ENCODE peak calls at places on chromosome 16, in nine cellular contexts. V is HTR-8/SVneo, H is C1 segment of cervical spinal cord, K is HEK293T, J is aorta, L is tibial artery, G is right atrium auricular region, A is GM18507, B is NCI-H526 treated with DMSO at 0.1 percent for 48 hours. T is an unnamed sample.
A peak's percentile ranks its signal among the peaks of the same experiment; 100 is the strongest.

GRCh38 chr16:49484454-49484853 is 110.8 kb downstream of the C16orf78 start:
- DNase-seq in V (no peak), H (peak; percentile 58), K (peak; percentile 66), J (peak; percentile 70), L (peak; percentile 75), G (peak; percentile 85), A (peak; percentile 54), B (no peak), T (no peak)

GRCh38 chr16:56451753-56452689 is 667 bp downstream of the OGFOD1 start:
- DNase-seq in V (peak; percentile 27), H (peak; percentile 15), K (peak; percentile 53), J (peak; percentile 61), L (peak; percentile 26), G (no peak), A (peak; percentile 18), B (peak; percentile 5), T (peak; percentile 14)

GRCh38 chr16:72876221-72876620 is 171.7 kb downstream of the ZFHX3 start:
- DNase-seq in V (no peak), H (peak; percentile 15), K (no peak), J (peak; percentile 89), L (peak; percentile 73), G (peak; percentile 87), A (no peak), B (no peak), T (no peak)

GRCh38 chr16:87658564-87659225 is 56.4 kb downstream of the JPH3 start:
- DNase-seq in V (no peak), H (no peak), K (no peak), J (no peak), L (no peak), G (no peak), A (no peak), B (no peak), T (no peak)

GRCh38 chr16:68700120-68700519 is 37.0 kb upstream of the CDH1 start:
- DNase-seq in V (no peak), H (no peak), K (no peak), J (no peak), L (no peak), G (no peak), A (no peak), B (no peak), T (no peak)

GRCh38 chr16:83329466-83329865 is 478.3 kb upstream of the HSBP1 start:
- DNase-seq in V (no peak), H (no peak), K (no peak), J (no peak), L (no peak), G (no peak), A (no peak), B (no peak), T (no peak)

GRCh38 chr16:24921229-24921628 is 75.5 kb downstream of the SLC5A11 start:
- DNase-seq in V (no peak), H (no peak), K (no peak), J (no peak), L (no peak), G (no peak), A (no peak), B (no peak), T (no peak)

GRCh38 chr16:84379008-84379730 is 10.8 kb downstream of the ATP2C2 start:
- DNase-seq in V (no peak), H (no peak), K (no peak), J (no peak), L (no peak), G (no peak), A (no peak), B (no peak), T (no peak)

GRCh38 chr16:24617502-24617901 is 78.1 kb downstream of the RBBP6 start:
- DNase-seq in V (no peak), H (no peak), K (no peak), J (no peak), L (no peak), G (no peak), A (no peak), B (no peak), T (no peak)

GRCh38 chr16:268141-269053 is 7.3 kb downstream of the RGS11 start:
- DNase-seq in V (no peak), H (no peak), K (no peak), J (peak; percentile 41), L (no peak), G (no peak), A (no peak), B (no peak), T (no peak)

GRCh38 chr16:56551796-56552738 is 12.8 kb upstream of the MT4 start:
- DNase-seq in V (no peak), H (peak; percentile 75), K (no peak), J (no peak), L (no peak), G (no peak), A (no peak), B (no peak), T (no peak)

GRCh38 chr16:67174706-67175231 is 4.4 kb downstream of the NOL3 start:
- DNase-seq in V (no peak), H (no peak), K (no peak), J (no peak), L (no peak), G (no peak), A (no peak), B (no peak), T (no peak)

GRCh38 chr16:31459722-31460581 is 651 bp downstream of the ARMC5 start:
- DNase-seq in V (peak; percentile 98), H (peak; percentile 99), K (peak; percentile 98), J (peak; percentile 100), L (peak; percentile 100), G (peak; percentile 100), A (peak; percentile 91), B (peak; percentile 96), T (peak; percentile 86)

GRCh38 chr16:51154271-51155171 is 3.5 kb upstream of the SALL1 start:
- DNase-seq in V (no peak), H (peak; percentile 73), K (no peak), J (no peak), L (no peak), G (no peak), A (no peak), B (no peak), T (no peak)

GRCh38 chr16:21277927-21278706 is at the start of gene CRYM:
- DNase-seq in V (peak; percentile 35), H (no peak), K (peak; percentile 82), J (peak; percentile 73), L (peak; percentile 43), G (no peak), A (no peak), B (peak; percentile 72), T (peak; percentile 56)

GRCh38 chr16:57256601-57257395 is 11.7 kb downstream of the ARL2BP start:
- DNase-seq in V (no peak), H (no peak), K (no peak), J (no peak), L (no peak), G (no peak), A (no peak), B (no peak), T (no peak)

GRCh38 chr16:1150511-1150982 is 2.4 kb upstream of the CACNA1H start:
- DNase-seq in V (no peak), H (no peak), K (peak; percentile 53), J (no peak), L (no peak), G (no peak), A (no peak), B (no peak), T (no peak)

GRCh38 chr16:66961065-66961744 is at the start of gene CES3:
- DNase-seq in V (peak; percentile 87), H (no peak), K (peak; percentile 89), J (peak; percentile 68), L (peak; percentile 38), G (no peak), A (no peak), B (peak; percentile 51), T (peak; percentile 75)

GRCh38 chr16:57606847-57607501 is 21.5 kb upstream of the ADGRG1 start:
- DNase-seq in V (no peak), H (no peak), K (no peak), J (no peak), L (no peak), G (peak; percentile 23), A (no peak), B (peak; percentile 31), T (no peak)

GRCh38 chr16:25605381-25605780 is 86.4 kb upstream of the HS3ST4 start:
- DNase-seq in V (no peak), H (no peak), K (no peak), J (no peak), L (no peak), G (no peak), A (no peak), B (no peak), T (no peak)

GRCh38 chr16:50711862-50712567 is 18.6 kb downstream of the NOD2 start:
- DNase-seq in V (no peak), H (peak; percentile 75), K (no peak), J (peak; percentile 76), L (no peak), G (no peak), A (no peak), B (no peak), T (no peak)

GRCh38 chr16:67158637-67159600 is 790 bp downstream of the TRADD start:
- DNase-seq in V (no peak), H (no peak), K (no peak), J (peak; percentile 80), L (no peak), G (no peak), A (peak; percentile 56), B (no peak), T (no peak)

GRCh38 chr16:87041732-87042131 is 275.5 kb downstream of the C16orf95 start:
- DNase-seq in V (no peak), H (no peak), K (no peak), J (no peak), L (no peak), G (no peak), A (no peak), B (no peak), T (no peak)

GRCh38 chr16:24853830-24854229 is 8.1 kb downstream of the SLC5A11 start:
- DNase-seq in V (peak; percentile 42), H (peak; percentile 88), K (no peak), J (no peak), L (no peak), G (no peak), A (no peak), B (no peak), T (no peak)

GRCh38 chr16:56874800-56875199 is 9.8 kb downstream of the SLC12A3 start:
- DNase-seq in V (no peak), H (no peak), K (no peak), J (no peak), L (no peak), G (no peak), A (no peak), B (no peak), T (no peak)

GRCh38 chr16:4660454-4661007 is 32.8 kb upstream of the NUDT16L1 start:
- DNase-seq in V (no peak), H (peak; percentile 69), K (no peak), J (peak; percentile 73), L (no peak), G (peak; percentile 64), A (no peak), B (no peak), T (no peak)

GRCh38 chr16:87391324-87391949 is 699 bp upstream of the MAP1LC3B start:
- DNase-seq in V (no peak), H (no peak), K (no peak), J (peak; percentile 87), L (peak; percentile 69), G (peak; percentile 85), A (no peak), B (no peak), T (no peak)

GRCh38 chr16:4936991-4937781 is at the start of gene PPL:
- DNase-seq in V (no peak), H (no peak), K (no peak), J (no peak), L (peak; percentile 61), G (no peak), A (no peak), B (peak; percentile 62), T (no peak)

GRCh38 chr16:11595908-11596504 is 9.3 kb upstream of the LITAF start:
- DNase-seq in V (no peak), H (no peak), K (no peak), J (no peak), L (no peak), G (no peak), A (no peak), B (no peak), T (no peak)